ENCODE peak calls at places on chromosomes 13 and 19, in nine cellular contexts. Q is type B pancreatic cell, Z is A673, O is gastrocnemius medialis, C is cardiac fibroblast, V is endothelial cell, U is OCI-LY7, T is AG04450, P is mesothelial cell of epicardium. Y is an unnamed sample.

GRCh38 chr13:26881154-26881553 is 120.6 kb upstream of the GPR12 start:
- DNase-seq in T (peak), C (peak), P (no peak), Z (no peak), Q (no peak), O (no peak), U (no peak), V (no peak), Y (no peak)

GRCh38 chr19:5013761-5014160 is 44.8 kb downstream of the KDM4B start:
- DNase-seq in C (no peak), T (no peak), O (no peak), U (no peak), Q (no peak), P (no peak), V (no peak), Z (no peak), Y (no peak)

GRCh38 chr19:37718357-37718756 is 1.2 kb downstream of the ZNF607 start:
- DNase-seq in V (no peak), O (no peak), Z (no peak), C (no peak), T (no peak), Q (no peak), P (no peak), U (peak), Y (no peak)

GRCh38 chr19:8054169-8054568 is 1.6 kb downstream of the CCL25 start:
- DNase-seq in P (no peak), Q (no peak), Z (no peak), O (no peak), C (no peak), U (no peak), T (no peak), V (no peak), Y (no peak)

GRCh38 chr13:61728468-61728867 is 312.8 kb upstream of the PCDH20 start:
- DNase-seq in U (no peak), O (no peak), P (no peak), Z (peak), T (no peak), Q (no peak), C (peak), V (no peak), Y (no peak)

GRCh38 chr13:88895261-88895941 is 1224.2 kb downstream of the SLITRK5 start:
- DNase-seq in O (no peak), Z (no peak), C (no peak), U (no peak), V (no peak), P (no peak), Q (no peak), T (no peak), Y (no peak)

GRCh38 chr19:41175825-41176734 is 16.9 kb upstream of the CYP2S1 start:
- DNase-seq in O (peak), Z (peak), C (peak), Q (no peak), V (peak), P (peak), U (peak), T (peak), Y (no peak)

GRCh38 chr19:52234406-52234805 is 35.0 kb upstream of the ZNF766 start:
- DNase-seq in T (no peak), V (no peak), C (no peak), Z (no peak), U (no peak), P (no peak), O (no peak), Q (no peak), Y (no peak)

GRCh38 chr13:101959016-101959415 is 442.8 kb downstream of the FGF14 start:
- DNase-seq in V (no peak), O (no peak), U (no peak), C (no peak), Z (no peak), Q (no peak), P (no peak), T (no peak), Y (no peak)

GRCh38 chr13:95112883-95113282 is 188.4 kb downstream of the ABCC4 start:
- DNase-seq in Q (no peak), T (no peak), Z (no peak), O (no peak), V (no peak), P (no peak), C (no peak), U (no peak), Y (no peak)

GRCh38 chr13:41137951-41138350 is 5.3 kb upstream of the KBTBD6 start:
- DNase-seq in U (no peak), P (no peak), T (peak), Q (no peak), V (no peak), O (no peak), C (peak), Z (no peak), Y (no peak)

GRCh38 chr19:6272913-6273600 is 6.7 kb downstream of the MLLT1 start:
- DNase-seq in Z (no peak), O (no peak), P (no peak), C (no peak), T (no peak), U (no peak), Q (no peak), V (no peak), Y (peak)

GRCh38 chr19:51702103-51702753 is 9.1 kb downstream of the SPACA6 start:
- DNase-seq in Q (no peak), V (peak), O (peak), U (peak), Z (peak), P (peak), C (peak), T (no peak), Y (no peak)

GRCh38 chr19:750640-751423 is at the start of gene MISP:
- DNase-seq in T (no peak), C (no peak), Q (peak), P (no peak), U (no peak), Z (no peak), V (no peak), O (no peak), Y (no peak)

DNA sequence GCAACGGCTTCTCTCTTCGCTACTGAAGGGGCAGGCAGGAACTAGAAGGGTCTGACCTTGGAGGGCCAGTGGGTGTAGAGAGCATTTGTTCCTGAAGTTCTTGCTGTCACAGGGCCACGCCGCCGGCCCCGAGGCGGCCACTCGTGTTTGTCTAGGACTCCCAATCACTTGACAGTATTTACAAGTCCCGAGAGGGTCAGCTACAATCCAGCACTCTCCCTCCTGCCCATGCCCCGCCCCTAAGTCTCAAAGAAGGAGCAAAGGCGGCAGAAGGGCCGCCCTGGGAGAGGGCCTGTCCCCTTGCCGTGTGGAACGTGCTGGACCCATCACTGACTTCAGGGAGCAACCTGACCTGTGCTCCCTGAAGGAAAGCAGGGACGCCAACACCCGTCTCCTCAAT is 118.5 kb downstream of the STK24 start:
- DNase-seq in P (no peak), C (no peak), U (no peak), V (no peak), Z (no peak), O (no peak), T (no peak), Q (no peak), Y (no peak)
- TF ChIP-seq CTCF in P (no peak), C (no peak), U (no peak), V (no peak), Z (no peak), O (no peak), T (no peak), Q (no peak), Y (no peak)

GRCh38 chr19:48446579-48446978 is 796 bp downstream of the GRWD1 start:
- DNase-seq in O (no peak), P (no peak), V (no peak), Z (no peak), C (no peak), T (no peak), Q (no peak), U (no peak), Y (no peak)
- TF ChIP-seq CTCF in O (no peak), P (no peak), V (no peak), Z (no peak), C (no peak), T (no peak), Q (no peak), U (no peak), Y (no peak)

GRCh38 chr19:11141937-11142527 is 13.6 kb downstream of the SPC24 start:
- DNase-seq in T (no peak), U (no peak), Z (no peak), Q (no peak), V (no peak), O (no peak), C (no peak), P (no peak), Y (no peak)
- TF ChIP-seq CTCF in T (no peak), U (peak), Z (no peak), Q (no peak), V (no peak), O (no peak), C (peak), P (no peak), Y (no peak)

GRCh38 chr13:85970727-85971126 is 171.5 kb upstream of the SLITRK6 start:
- DNase-seq in Q (no peak), V (no peak), C (peak), P (no peak), U (no peak), Z (peak), T (no peak), O (no peak), Y (no peak)
- TF ChIP-seq CTCF in Q (peak), V (no peak), C (no peak), P (peak), U (no peak), Z (peak), T (no peak), O (no peak), Y (no peak)

GRCh38 chr19:49214701-49215100 is 57.1 kb downstream of the TRPM4 start:
- DNase-seq in P (no peak), Z (no peak), Q (no peak), O (no peak), C (no peak), T (no peak), U (peak), V (no peak), Y (peak)

GRCh38 chr19:49210901-49211451 is 53.4 kb downstream of the TRPM4 start:
- DNase-seq in O (no peak), P (no peak), V (no peak), Z (no peak), U (no peak), C (no peak), T (no peak), Q (no peak), Y (no peak)

GRCh38 chr19:49212302-49212701 is 54.7 kb downstream of the TRPM4 start:
- DNase-seq in O (no peak), U (no peak), C (peak), P (no peak), Z (peak), T (no peak), V (no peak), Q (no peak), Y (no peak)

GRCh38 chr19:49216076-49216475 is 58.5 kb downstream of the TRPM4 start:
- DNase-seq in Z (peak), O (no peak), T (no peak), V (no peak), U (no peak), C (peak), P (no peak), Q (no peak), Y (no peak)

GRCh38 chr19:49213791-49214190 is 56.2 kb downstream of the TRPM4 start:
- DNase-seq in O (no peak), T (no peak), P (no peak), U (no peak), C (no peak), Z (peak), Q (no peak), V (no peak), Y (no peak)
- TF ChIP-seq CTCF in O (no peak), T (no peak), P (peak), U (peak), C (peak), Z (peak), Q (peak), V (no peak), Y (peak)

DNA sequence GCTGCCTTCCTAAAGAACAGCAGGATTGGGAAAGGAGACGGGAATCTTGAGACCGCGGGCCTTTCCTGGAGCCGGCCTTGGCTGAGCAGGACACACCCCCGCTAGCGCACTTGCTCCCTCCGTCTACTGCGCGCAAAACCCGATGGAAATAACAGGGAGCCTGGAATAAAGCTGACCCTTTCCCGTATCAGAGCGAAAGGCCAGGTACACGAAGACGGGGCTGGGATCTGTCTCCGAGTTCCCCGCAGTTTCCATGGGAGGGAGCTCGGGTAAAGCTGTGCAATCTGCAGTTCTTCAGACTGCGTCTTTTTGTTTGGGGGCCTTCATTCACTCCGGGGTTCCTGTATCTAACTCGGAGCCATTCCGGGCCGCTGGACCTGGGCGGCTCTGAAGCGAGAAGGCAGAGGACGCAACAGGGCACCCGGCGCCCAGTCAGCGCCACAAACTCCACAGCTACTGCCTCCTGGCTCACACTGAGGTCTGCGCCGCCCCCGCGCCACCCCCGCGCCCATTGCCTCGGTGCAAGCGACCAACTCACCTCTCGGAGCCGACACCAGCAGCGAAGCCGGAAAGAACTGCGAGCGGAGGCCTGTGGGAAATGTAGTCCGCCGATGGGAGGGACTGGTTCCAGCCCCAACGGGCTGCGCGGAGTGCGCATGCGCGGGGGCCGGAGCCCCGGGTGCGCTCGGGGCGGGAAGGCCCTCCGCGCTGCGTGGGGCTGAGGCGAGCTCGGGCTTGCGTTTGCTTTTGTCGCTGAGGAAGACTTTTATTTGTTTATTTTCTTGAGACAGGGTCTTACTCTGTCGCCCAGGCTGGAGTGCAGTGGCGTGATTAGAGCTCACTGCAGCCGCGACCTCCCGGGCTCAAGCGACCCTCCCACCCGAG is at the start of gene ZFP14:
- DNase-seq in U (peak), C (peak), Q (peak), O (peak), V (peak), P (peak), T (peak), Z (peak), Y (peak)
- TF ChIP-seq CTCF in U (peak), C (peak), Q (no peak), O (peak), V (no peak), P (no peak), T (peak), Z (peak), Y (peak)

GRCh38 chr13:96490590-96490989 is 400.7 kb downstream of the HS6ST3 start:
- DNase-seq in Z (no peak), Q (no peak), C (no peak), V (no peak), T (no peak), O (no peak), U (no peak), P (no peak), Y (no peak)
- TF ChIP-seq CTCF in Z (no peak), Q (no peak), C (no peak), V (no peak), T (no peak), O (no peak), U (no peak), P (no peak), Y (no peak)

Y was measured in GM13977.